ENCODE peak calls at places on chromosome 4, in four cellular contexts. W is mesendoderm, T is IMR-90, U is H9. O is an unnamed sample.

GRCh38 chr4:148062301-148062950 is 330.5 kb downstream of the ARHGAP10 start:
- DNase-seq in U (no peak), T (no peak), W (no peak), O (no peak)

GRCh38 chr4:87049508-87049907 is 114.7 kb downstream of the AFF1 start:
- DNase-seq in U (no peak), W (no peak), T (no peak), O (no peak)

GRCh38 chr4:96126227-96126626 is 286.3 kb downstream of the PDHA2 start:
- DNase-seq in W (no peak), U (no peak), T (no peak), O (no peak)

GRCh38 chr4:8379281-8379680 is 61.2 kb downstream of the ACOX3 start:
- DNase-seq in W (no peak), T (no peak), U (no peak), O (no peak)

GRCh38 chr4:150598906-150599305 is 17.0 kb downstream of the MAB21L2 start:
- DNase-seq in U (no peak), W (no peak), T (no peak), O (no peak)

GRCh38 chr4:150278206-150278605 is 200.0 kb downstream of the DCLK2 start:
- DNase-seq in U (no peak), W (no peak), T (no peak), O (no peak)

GRCh38 chr4:181030961-181031360 is 1212.2 kb upstream of the TENM3 start:
- DNase-seq in U (no peak), T (peak), W (no peak), O (no peak)

GRCh38 chr4:101157415-101158135 is 189.8 kb downstream of the PPP3CA start:
- DNase-seq in W (no peak), U (no peak), T (peak), O (no peak)

GRCh38 chr4:105709081-105709450 is 482 bp downstream of the GSTCD start:
- DNase-seq in T (no peak), W (peak), U (no peak), O (no peak)

GRCh38 chr4:3799496-3799895 is 33.3 kb downstream of the ADRA2C start:
- DNase-seq in U (no peak), T (no peak), W (no peak), O (no peak)

GRCh38 chr4:66229885-66230284 is 559.6 kb upstream of the EPHA5 start:
- DNase-seq in W (no peak), U (no peak), T (no peak), O (no peak)

GRCh38 chr4:188992706-188993105 is 853.5 kb downstream of the TRIML1 start:
- DNase-seq in W (no peak), U (no peak), T (peak), O (no peak)

GRCh38 chr4:71186257-71186565 is 152.6 kb upstream of the SLC4A4 start:
- DNase-seq in W (no peak), T (no peak), U (no peak), O (no peak)

GRCh38 chr4:36214735-36215485 is 29.4 kb downstream of the ARAP2 start:
- DNase-seq in W (no peak), U (no peak), T (no peak), O (no peak)

GRCh38 chr4:2256781-2257191 is 5.1 kb downstream of the MXD4 start:
- DNase-seq in U (no peak), W (no peak), T (no peak), O (peak)

GRCh38 chr4:6198768-6199343 is 1.5 kb downstream of the JAKMIP1 start:
- DNase-seq in W (peak), U (peak), T (no peak), O (peak)

GRCh38 chr4:2909583-2909982 is 53.6 kb downstream of the NOP14 start:
- DNase-seq in T (no peak), W (no peak), U (no peak), O (no peak)

GRCh38 chr4:65381648-65382047 is 288.6 kb downstream of the EPHA5 start:
- DNase-seq in T (no peak), W (peak), U (no peak), O (no peak)

GRCh38 chr4:140223056-140223810 is 69.2 kb upstream of the MAML3 start:
- DNase-seq in T (peak), W (no peak), U (no peak), O (no peak)

GRCh38 chr4:40375620-40376019 is 40.5 kb downstream of the CHRNA9 start:
- DNase-seq in T (no peak), W (no peak), U (no peak), O (no peak)
- H3K56ac ChIP-seq in T (no peak), W (no peak), U (no peak), O (no peak)

DNA sequence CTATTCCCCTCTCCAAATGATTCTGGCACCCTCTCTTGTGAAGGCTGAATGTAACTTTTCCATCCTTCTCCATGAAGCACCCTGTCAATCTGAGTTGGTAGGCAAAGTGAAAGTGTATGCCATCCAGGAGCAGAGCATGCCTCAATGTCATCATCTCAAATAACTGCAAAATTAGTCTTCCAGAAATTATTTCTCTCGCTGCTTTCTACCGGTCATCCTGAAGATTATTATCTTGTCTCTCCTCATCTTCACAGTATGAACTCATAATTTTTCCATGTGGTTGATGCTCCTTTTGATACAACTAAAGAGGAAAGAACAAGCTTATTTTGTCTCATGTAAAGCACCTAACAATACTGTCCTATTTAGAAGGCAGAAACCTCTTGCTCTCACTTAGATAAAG is 285.5 kb upstream of the PCDH7 start:
- DNase-seq in U (no peak), T (no peak), W (no peak), O (no peak)
- H3K23ac ChIP-seq in U (no peak), T (no peak), W (no peak), O (no peak)

GRCh38 chr4:26356067-26356466 is 35.3 kb downstream of the RBPJ start:
- DNase-seq in T (peak), U (no peak), W (peak), O (no peak)

GRCh38 chr4:26360273-26360672 is 39.5 kb downstream of the RBPJ start:
- DNase-seq in U (no peak), T (no peak), W (no peak), O (no peak)

GRCh38 chr4:26351685-26352084 is 30.9 kb downstream of the RBPJ start:
- DNase-seq in T (no peak), W (no peak), U (no peak), O (no peak)

GRCh38 chr4:26354491-26354890 is 33.7 kb downstream of the RBPJ start:
- DNase-seq in T (no peak), W (no peak), U (no peak), O (no peak)

DNA sequence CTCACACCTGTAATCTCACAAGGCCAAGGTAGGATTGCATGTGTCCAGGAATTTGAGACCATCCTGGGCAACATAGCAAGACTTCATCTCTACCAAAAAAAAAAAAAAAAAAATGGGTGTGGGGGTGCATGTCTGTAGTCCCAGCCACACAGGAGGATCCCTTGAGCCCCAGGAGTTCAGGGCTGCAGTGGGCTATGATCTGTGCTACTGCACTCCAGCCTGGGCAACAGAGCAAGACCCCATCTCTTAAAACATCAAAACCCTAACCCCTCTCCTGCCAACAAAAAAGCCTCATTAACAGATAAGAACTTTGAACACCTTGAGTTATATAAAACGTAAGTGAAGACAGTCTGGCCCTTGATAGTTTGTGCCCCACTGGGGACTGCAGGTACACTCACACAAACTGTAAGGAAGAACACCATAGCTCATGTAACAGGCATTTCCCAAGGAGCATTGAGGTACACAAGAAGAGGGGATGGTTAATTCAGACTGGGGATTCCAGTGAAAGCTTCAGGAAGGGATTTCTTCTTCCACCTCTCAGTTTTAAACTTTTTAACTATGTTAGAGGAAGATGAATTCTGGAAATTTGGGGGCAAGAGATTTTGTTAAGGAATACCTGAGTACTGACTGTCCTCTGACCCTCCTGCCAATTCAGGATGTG is 34.7 kb downstream of the RBPJ start:
- DNase-seq in W (no peak), T (no peak), U (no peak), O (no peak)
- H3K56ac ChIP-seq in W (no peak), T (no peak), U (no peak), O (no peak)

GRCh38 chr4:15691346-15692140 is 9.9 kb downstream of the FAM200B start:
- DNase-seq in W (no peak), T (peak), U (no peak), O (no peak)
- H3K23ac ChIP-seq in W (no peak), T (peak), U (no peak), O (no peak)

O was measured in H1.